ENCODE peak calls at places on chromosome 22, in ten cellular contexts. One of them, this sample, is unnamed.

GRCh38 chr22:44700456-44700855 is 1.5 kb upstream of the PRR5 start:
- DNase-seq in MCF 10A: no peak
- DNase-seq in glutamatergic neuron: no peak
- DNase-seq in breast epithelium: no peak
- DNase-seq in brain microvascular endothelial cell: no peak
- DNase-seq in HFFc6: no peak
- DNase-seq in A549: no peak
- DNase-seq in PC-3: no peak
- DNase-seq in NB4: no peak
- DNase-seq in heart right ventricle: no peak
- DNase-seq in this sample: no peak

GRCh38 chr22:28188480-28188879 is 269.4 kb upstream of the PITPNB start:
- DNase-seq in MCF 10A: no peak
- DNase-seq in PC-3: no peak
- DNase-seq in A549: no peak
- DNase-seq in NB4: no peak
- DNase-seq in brain microvascular endothelial cell: no peak
- DNase-seq in heart right ventricle: no peak
- DNase-seq in HFFc6: no peak
- DNase-seq in breast epithelium: no peak
- DNase-seq in glutamatergic neuron: no peak
- DNase-seq in this sample: no peak

GRCh38 chr22:20192972-20193760 is 42.3 kb upstream of the CCDC188 start:
- DNase-seq in A549: no peak
- DNase-seq in NB4: no peak
- DNase-seq in brain microvascular endothelial cell: no peak
- DNase-seq in HFFc6: no peak
- DNase-seq in glutamatergic neuron: no peak
- DNase-seq in MCF 10A: no peak
- DNase-seq in PC-3: no peak
- DNase-seq in breast epithelium: no peak
- DNase-seq in heart right ventricle: no peak
- DNase-seq in this sample: no peak

GRCh38 chr22:22769434-22770279 is 118.0 kb upstream of the IGLL5 start:
- DNase-seq in NB4: no peak
- DNase-seq in brain microvascular endothelial cell: no peak
- DNase-seq in A549: no peak
- DNase-seq in breast epithelium: no peak
- DNase-seq in MCF 10A: no peak
- DNase-seq in HFFc6: no peak
- DNase-seq in heart right ventricle: no peak
- DNase-seq in glutamatergic neuron: no peak
- DNase-seq in PC-3: no peak
- DNase-seq in this sample: no peak

GRCh38 chr22:44024288-44024908 is at the start of gene PARVB:
- DNase-seq in brain microvascular endothelial cell: no peak
- DNase-seq in breast epithelium: no peak
- DNase-seq in MCF 10A: no peak
- DNase-seq in PC-3: peak; percentile 6
- DNase-seq in glutamatergic neuron: peak; percentile 33
- DNase-seq in heart right ventricle: no peak
- DNase-seq in HFFc6: no peak
- DNase-seq in NB4: peak; percentile 55
- DNase-seq in A549: peak; percentile 9
- DNase-seq in this sample: no peak

GRCh38 chr22:30422481-30423295 is 2.9 kb upstream of the MTFP1 start:
- DNase-seq in MCF 10A: peak; percentile 99
- DNase-seq in NB4: peak; percentile 74
- DNase-seq in brain microvascular endothelial cell: peak; percentile 98
- DNase-seq in A549: peak; percentile 86
- DNase-seq in PC-3: peak; percentile 94
- DNase-seq in heart right ventricle: peak; percentile 28
- DNase-seq in glutamatergic neuron: no peak
- DNase-seq in HFFc6: peak; percentile 94
- DNase-seq in breast epithelium: peak; percentile 68
- DNase-seq in this sample: no peak

GRCh38 chr22:19998991-19999820 is 17.4 kb downstream of the ARVCF start:
- DNase-seq in A549: no peak
- DNase-seq in PC-3: no peak
- DNase-seq in NB4: no peak
- DNase-seq in HFFc6: no peak
- DNase-seq in MCF 10A: no peak
- DNase-seq in glutamatergic neuron: no peak
- DNase-seq in brain microvascular endothelial cell: no peak
- DNase-seq in heart right ventricle: no peak
- DNase-seq in breast epithelium: no peak
- DNase-seq in this sample: peak; percentile 89

GRCh38 chr22:28034760-28035401 is 115.8 kb upstream of the PITPNB start:
- DNase-seq in NB4: no peak
- DNase-seq in A549: no peak
- DNase-seq in breast epithelium: no peak
- DNase-seq in HFFc6: peak; percentile 15
- DNase-seq in brain microvascular endothelial cell: peak; percentile 60
- DNase-seq in MCF 10A: peak; percentile 38
- DNase-seq in heart right ventricle: peak; percentile 92
- DNase-seq in PC-3: peak; percentile 38
- DNase-seq in glutamatergic neuron: peak; percentile 57
- DNase-seq in this sample: no peak

GRCh38 chr22:46675938-46676337 is 55.8 kb downstream of the GRAMD4 start:
- DNase-seq in heart right ventricle: no peak
- DNase-seq in NB4: no peak
- DNase-seq in PC-3: no peak
- DNase-seq in A549: no peak
- DNase-seq in HFFc6: no peak
- DNase-seq in glutamatergic neuron: no peak
- DNase-seq in MCF 10A: no peak
- DNase-seq in brain microvascular endothelial cell: no peak
- DNase-seq in breast epithelium: no peak
- DNase-seq in this sample: no peak

GRCh38 chr22:18079706-18080230 is 2.0 kb downstream of the PEX26 start:
- DNase-seq in PC-3: no peak
- DNase-seq in brain microvascular endothelial cell: no peak
- DNase-seq in heart right ventricle: no peak
- DNase-seq in MCF 10A: no peak
- DNase-seq in breast epithelium: no peak
- DNase-seq in HFFc6: no peak
- DNase-seq in glutamatergic neuron: no peak
- DNase-seq in NB4: no peak
- DNase-seq in A549: no peak
- DNase-seq in this sample: no peak

GRCh38 chr22:18078329-18079041 is 695 bp downstream of the PEX26 start:
- DNase-seq in NB4: peak; percentile 69
- DNase-seq in PC-3: peak; percentile 45
- DNase-seq in glutamatergic neuron: peak; percentile 42
- DNase-seq in MCF 10A: peak; percentile 45
- DNase-seq in heart right ventricle: no peak
- DNase-seq in A549: peak; percentile 25
- DNase-seq in brain microvascular endothelial cell: no peak
- DNase-seq in HFFc6: peak; percentile 31
- DNase-seq in breast epithelium: no peak
- DNase-seq in this sample: no peak

GRCh38 chr22:18077087-18077638 is 627 bp upstream of the PEX26 start:
- DNase-seq in glutamatergic neuron: no peak
- DNase-seq in breast epithelium: no peak
- DNase-seq in brain microvascular endothelial cell: no peak
- DNase-seq in HFFc6: no peak
- DNase-seq in A549: no peak
- DNase-seq in NB4: no peak
- DNase-seq in PC-3: no peak
- DNase-seq in MCF 10A: no peak
- DNase-seq in heart right ventricle: no peak
- DNase-seq in this sample: no peak

GRCh38 chr22:18076060-18076497 is 1.7 kb upstream of the PEX26 start:
- DNase-seq in A549: peak; percentile 83
- DNase-seq in glutamatergic neuron: peak; percentile 29
- DNase-seq in MCF 10A: peak; percentile 89
- DNase-seq in breast epithelium: no peak
- DNase-seq in NB4: peak; percentile 78
- DNase-seq in HFFc6: peak; percentile 90
- DNase-seq in PC-3: peak; percentile 95
- DNase-seq in heart right ventricle: peak; percentile 77
- DNase-seq in brain microvascular endothelial cell: peak; percentile 78
- DNase-seq in this sample: no peak

GRCh38 chr22:18077639-18078328 is at the start of gene PEX26:
- DNase-seq in glutamatergic neuron: peak; percentile 91
- DNase-seq in NB4: peak; percentile 98
- DNase-seq in HFFc6: peak; percentile 93
- DNase-seq in breast epithelium: peak; percentile 94
- DNase-seq in heart right ventricle: peak; percentile 95
- DNase-seq in PC-3: peak; percentile 85
- DNase-seq in brain microvascular endothelial cell: peak; percentile 93
- DNase-seq in MCF 10A: peak; percentile 96
- DNase-seq in A549: peak; percentile 93
- DNase-seq in this sample: peak; percentile 92
- TF ChIP-seq CTCF in glutamatergic neuron: no peak
- TF ChIP-seq CTCF in NB4: no peak
- TF ChIP-seq CTCF in HFFc6: no peak
- TF ChIP-seq CTCF in breast epithelium: no peak
- TF ChIP-seq CTCF in heart right ventricle: no peak
- TF ChIP-seq CTCF in PC-3: no peak
- TF ChIP-seq CTCF in brain microvascular endothelial cell: no peak
- TF ChIP-seq CTCF in MCF 10A: no peak
- TF ChIP-seq CTCF in A549: no peak
- TF ChIP-seq CTCF in this sample: peak; percentile 9

DNA sequence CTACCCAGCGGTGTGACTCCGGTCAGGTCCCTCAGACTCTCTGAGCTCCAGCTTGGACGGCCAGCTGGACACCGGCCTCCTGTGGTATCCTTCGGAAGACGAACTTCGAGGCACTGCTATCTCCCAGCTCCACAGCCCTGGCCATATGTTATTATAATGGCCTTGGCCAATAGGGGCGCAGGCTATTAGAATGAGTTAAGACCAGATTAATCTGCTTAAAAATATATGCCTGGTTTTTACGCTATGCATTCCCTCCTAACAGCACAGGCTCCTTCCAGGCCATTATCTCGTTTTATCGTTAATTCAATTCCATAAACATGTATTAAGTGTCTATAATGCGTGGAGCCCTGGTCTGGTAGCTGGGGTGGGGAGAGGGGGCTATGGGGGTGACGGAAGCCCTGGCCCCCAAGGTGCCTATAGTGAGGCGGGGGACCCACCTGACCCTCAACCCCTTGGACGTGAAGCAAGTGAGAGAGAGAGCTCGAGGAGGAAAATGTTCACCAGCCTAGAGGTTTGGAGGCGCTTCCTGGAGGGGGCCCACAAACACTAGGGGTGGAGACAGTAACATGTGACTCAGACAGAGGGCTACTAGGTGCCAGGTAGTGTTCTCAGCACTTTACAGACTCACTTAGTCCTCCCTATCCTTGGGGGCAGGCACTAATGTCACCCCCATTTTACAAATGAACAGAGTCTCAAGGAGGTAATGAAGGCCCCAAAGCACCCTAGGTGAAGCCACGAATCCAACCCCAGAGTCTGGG is 37.5 kb upstream of the TCF20 start:
- DNase-seq in breast epithelium: no peak
- DNase-seq in A549: no peak
- DNase-seq in glutamatergic neuron: no peak
- DNase-seq in HFFc6: no peak
- DNase-seq in heart right ventricle: no peak
- DNase-seq in NB4: no peak
- DNase-seq in MCF 10A: no peak
- DNase-seq in brain microvascular endothelial cell: no peak
- DNase-seq in PC-3: no peak
- DNase-seq in this sample: no peak
- TF ChIP-seq CTCF in breast epithelium: no peak
- TF ChIP-seq CTCF in A549: no peak
- TF ChIP-seq CTCF in glutamatergic neuron: no peak
- TF ChIP-seq CTCF in HFFc6: no peak
- TF ChIP-seq CTCF in heart right ventricle: no peak
- TF ChIP-seq CTCF in NB4: no peak
- TF ChIP-seq CTCF in MCF 10A: no peak
- TF ChIP-seq CTCF in brain microvascular endothelial cell: no peak
- TF ChIP-seq CTCF in PC-3: no peak
- TF ChIP-seq CTCF in this sample: no peak

DNA sequence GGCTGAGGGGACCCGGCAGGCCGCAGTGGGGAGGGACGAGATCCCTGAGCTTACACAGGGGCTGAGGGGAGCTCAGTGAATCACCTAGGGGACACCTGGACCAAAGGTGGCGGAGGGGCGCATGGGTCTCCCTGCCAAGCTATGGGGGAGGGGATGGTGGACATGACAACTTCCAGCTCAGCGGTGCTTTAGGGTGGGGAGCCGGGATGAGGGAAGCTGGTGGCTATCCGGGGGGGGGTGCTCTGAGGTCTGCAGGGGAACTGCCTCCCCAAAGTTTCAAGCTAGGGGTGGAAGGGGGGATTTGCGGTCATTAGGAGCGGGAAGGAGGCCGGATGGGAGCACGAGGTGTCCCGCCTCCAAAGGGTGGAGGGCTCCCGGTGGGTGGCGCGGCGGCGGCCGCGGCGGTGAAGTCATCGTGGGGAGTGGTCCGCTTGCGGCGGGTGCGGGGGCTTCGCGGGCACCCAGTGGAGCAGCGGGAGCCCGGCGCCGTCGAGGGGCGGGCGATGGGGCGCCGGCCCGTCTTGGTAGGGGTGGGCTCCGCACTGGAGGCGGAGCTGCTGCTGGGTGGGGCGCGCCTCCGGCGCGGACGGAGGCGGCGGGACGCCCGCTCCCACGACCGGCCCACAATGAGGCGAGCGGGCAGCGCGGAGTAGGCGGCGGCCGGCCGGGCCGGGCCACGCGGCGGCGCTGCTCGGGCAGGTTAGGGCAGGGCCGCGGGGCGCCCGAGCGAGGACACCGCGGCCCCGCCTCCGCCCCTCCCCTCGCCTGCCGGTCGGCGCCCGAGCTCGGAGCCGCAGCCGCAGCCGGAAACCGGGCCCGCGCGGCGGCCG is at the start of gene MICALL1:
- DNase-seq in breast epithelium: peak; percentile 64
- DNase-seq in A549: peak; percentile 64
- DNase-seq in MCF 10A: peak; percentile 77
- DNase-seq in glutamatergic neuron: peak; percentile 82
- DNase-seq in heart right ventricle: peak; percentile 67
- DNase-seq in PC-3: peak; percentile 76
- DNase-seq in NB4: peak; percentile 78
- DNase-seq in HFFc6: peak; percentile 58
- DNase-seq in brain microvascular endothelial cell: peak; percentile 37
- DNase-seq in this sample: no peak
- TF ChIP-seq CTCF in breast epithelium: no peak
- TF ChIP-seq CTCF in A549: peak; percentile 52
- TF ChIP-seq CTCF in MCF 10A: no peak
- TF ChIP-seq CTCF in glutamatergic neuron: no peak
- TF ChIP-seq CTCF in heart right ventricle: peak; percentile 36
- TF ChIP-seq CTCF in PC-3: no peak
- TF ChIP-seq CTCF in NB4: no peak
- TF ChIP-seq CTCF in HFFc6: peak; percentile 33
- TF ChIP-seq CTCF in brain microvascular endothelial cell: no peak
- TF ChIP-seq CTCF in this sample: peak; percentile 55

DNA sequence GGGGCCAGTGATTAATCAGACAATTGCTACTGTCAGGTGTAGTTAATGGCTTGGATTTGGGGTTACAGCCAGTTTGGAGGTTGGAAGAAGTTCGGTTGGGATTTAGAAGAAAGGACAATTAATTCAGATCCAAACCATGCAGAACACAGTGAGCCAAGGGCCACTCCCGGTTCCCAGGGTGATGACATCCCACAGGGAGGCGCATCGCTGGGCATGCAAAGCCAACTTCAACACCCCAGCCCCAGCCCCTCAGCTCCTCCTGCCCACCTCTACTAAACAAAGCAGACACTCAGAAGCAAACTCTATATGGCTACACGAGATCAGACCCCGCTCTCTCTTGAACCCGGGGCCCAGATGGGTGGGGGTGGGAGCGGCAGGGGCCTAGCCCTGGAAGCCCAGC is 10.2 kb downstream of the MB start:
- DNase-seq in breast epithelium: no peak
- DNase-seq in MCF 10A: no peak
- DNase-seq in heart right ventricle: no peak
- DNase-seq in HFFc6: no peak
- DNase-seq in A549: no peak
- DNase-seq in glutamatergic neuron: no peak
- DNase-seq in brain microvascular endothelial cell: no peak
- DNase-seq in NB4: no peak
- DNase-seq in PC-3: no peak
- DNase-seq in this sample: no peak
- TF ChIP-seq CTCF in breast epithelium: no peak
- TF ChIP-seq CTCF in MCF 10A: no peak
- TF ChIP-seq CTCF in heart right ventricle: no peak
- TF ChIP-seq CTCF in HFFc6: no peak
- TF ChIP-seq CTCF in A549: no peak
- TF ChIP-seq CTCF in glutamatergic neuron: no peak
- TF ChIP-seq CTCF in brain microvascular endothelial cell: no peak
- TF ChIP-seq CTCF in NB4: no peak
- TF ChIP-seq CTCF in PC-3: no peak
- TF ChIP-seq CTCF in this sample: no peak